ENCODE peak calls at places on chromosomes 6 and 20, in ten cellular contexts. T, X, W, B, Y, J, D, I, U and P are unnamed samples. For H3K4me1, the result is how much of the 10 kb centered on the place peaks cover.

GRCh38 chr6:170243386-170243785 is 47.5 kb downstream of the DLL1 start:
- DNase-seq in T (no peak), X (no peak), W (no peak), B (no peak), Y (no peak), J (no peak), D (no peak), I (no peak), U (no peak), P (no peak)

GRCh38 chr20:37875776-37876175 is 27.2 kb upstream of the VSTM2L start:
- DNase-seq in T (no peak), X (no peak), W (no peak), B (no peak), Y (no peak), J (no peak), D (no peak), I (no peak), U (no peak), P (no peak)

GRCh38 chr6:64945450-64945849 is 761.6 kb downstream of the EYS start:
- DNase-seq in T (no peak), X (no peak), W (no peak), B (no peak), Y (no peak), J (no peak), D (no peak), I (no peak), U (no peak), P (no peak)

GRCh38 chr20:17961600-17961965 is 7.0 kb downstream of the SNX5 start:
- DNase-seq in T (no peak), X (no peak), W (no peak), B (no peak), Y (no peak), J (no peak), D (no peak), I (no peak), U (no peak), P (no peak)

GRCh38 chr6:85756982-85757381 is 114.3 kb upstream of the SYNCRIP start:
- DNase-seq in T (peak), X (peak), W (no peak), B (peak), Y (no peak), J (no peak), D (no peak), I (peak), U (peak), P (no peak)

GRCh38 chr6:3737149-3737830 is 14.2 kb downstream of the PXDC1 start:
- DNase-seq in T (no peak), X (no peak), W (no peak), B (no peak), Y (no peak), J (no peak), D (no peak), I (no peak), U (no peak), P (peak)

GRCh38 chr20:56343861-56344381 is 14.9 kb upstream of the FAM210B start:
- DNase-seq in T (peak), X (no peak), W (no peak), B (peak), Y (peak), J (peak), D (no peak), I (peak), U (no peak), P (peak)

GRCh38 chr6:67909354-67909753 is 725.7 kb upstream of the ADGRB3 start:
- DNase-seq in T (no peak), X (no peak), W (no peak), B (no peak), Y (no peak), J (no peak), D (no peak), I (no peak), U (no peak), P (no peak)

GRCh38 chr20:13771853-13772453 is 12.8 kb downstream of the ESF1 start:
- DNase-seq in T (peak), X (no peak), W (no peak), B (peak), Y (no peak), J (no peak), D (no peak), I (no peak), U (no peak), P (no peak)

GRCh38 chr6:109800771-109801170 is 109.7 kb downstream of the FIG4 start:
- DNase-seq in T (no peak), X (no peak), W (no peak), B (no peak), Y (no peak), J (no peak), D (no peak), I (no peak), U (no peak), P (no peak)

GRCh38 chr6:73314577-73315492 is 39.2 kb downstream of the DPPA5 start:
- DNase-seq in T (no peak), X (no peak), W (no peak), B (peak), Y (no peak), J (no peak), D (no peak), I (no peak), U (no peak), P (no peak)

GRCh38 chr6:2187826-2188225 is 57.6 kb downstream of the GMDS start:
- DNase-seq in T (no peak), X (no peak), W (no peak), B (no peak), Y (no peak), J (no peak), D (no peak), I (no peak), U (no peak), P (no peak)

GRCh38 chr6:71345505-71345904 is 56.9 kb downstream of the OGFRL1 start:
- DNase-seq in T (no peak), X (no peak), W (no peak), B (no peak), Y (no peak), J (no peak), D (no peak), I (no peak), U (no peak), P (no peak)

GRCh38 chr6:85620308-85620707 is 22.4 kb downstream of the SYNCRIP start:
- DNase-seq in T (no peak), X (no peak), W (no peak), B (no peak), Y (no peak), J (no peak), D (no peak), I (no peak), U (no peak), P (no peak)

GRCh38 chr6:153503810-153504209 is 372.7 kb upstream of the RGS17 start:
- DNase-seq in T (no peak), X (no peak), W (no peak), B (peak), Y (no peak), J (no peak), D (no peak), I (peak), U (peak), P (no peak)

GRCh38 chr20:64109831-64110391 is 2.5 kb upstream of the NPBWR2 start:
- DNase-seq in T (no peak), X (no peak), W (no peak), B (peak), Y (no peak), J (no peak), D (no peak), I (no peak), U (no peak), P (peak)

GRCh38 chr6:82976179-82976578 is 89.5 kb downstream of the UBE3D start:
- DNase-seq in T (no peak), X (no peak), W (no peak), B (no peak), Y (no peak), J (no peak), D (no peak), I (no peak), U (no peak), P (no peak)

GRCh38 chr6:19413323-19413722 is 423.8 kb upstream of the ID4 start:
- DNase-seq in T (no peak), X (no peak), W (no peak), B (no peak), Y (no peak), J (no peak), D (no peak), I (no peak), U (peak), P (no peak)

GRCh38 chr20:63313349-63314014 is 20.5 kb downstream of the COL20A1 start:
- DNase-seq in T (no peak), X (no peak), W (no peak), B (no peak), Y (no peak), J (peak), D (no peak), I (no peak), U (no peak), P (no peak)

GRCh38 chr6:18634912-18635311 is 247.8 kb downstream of the RNF144B start:
- DNase-seq in T (no peak), X (no peak), W (no peak), B (no peak), Y (no peak), J (no peak), D (no peak), I (no peak), U (no peak), P (no peak)

GRCh38 chr6:3906191-3907019 is 57.2 kb downstream of the FAM50B start:
- DNase-seq in T (no peak), X (no peak), W (no peak), B (no peak), Y (no peak), J (peak), D (no peak), I (no peak), U (no peak), P (no peak)

GRCh38 chr20:50101900-50102299 is 11.1 kb downstream of the UBE2V1 start:
- DNase-seq in T (no peak), X (no peak), W (no peak), B (no peak), Y (no peak), J (no peak), D (no peak), I (peak), U (no peak), P (no peak)

GRCh38 chr6:41408576-41408975 is 73.2 kb downstream of the NCR2 start:
- DNase-seq in T (no peak), X (no peak), W (no peak), B (peak), Y (no peak), J (no peak), D (no peak), I (no peak), U (no peak), P (no peak)

GRCh38 chr20:44656447-44656846 is 4.9 kb upstream of the ADA start:
- DNase-seq in T (no peak), X (no peak), W (no peak), B (peak), Y (no peak), J (no peak), D (no peak), I (no peak), U (no peak), P (no peak)
- TF ChIP-seq POLR2AphosphoS5 in T (no peak), X (no peak), W (no peak), B (no peak), Y (no peak), J (no peak), D (no peak), I (no peak), U (no peak), P (no peak)

DNA sequence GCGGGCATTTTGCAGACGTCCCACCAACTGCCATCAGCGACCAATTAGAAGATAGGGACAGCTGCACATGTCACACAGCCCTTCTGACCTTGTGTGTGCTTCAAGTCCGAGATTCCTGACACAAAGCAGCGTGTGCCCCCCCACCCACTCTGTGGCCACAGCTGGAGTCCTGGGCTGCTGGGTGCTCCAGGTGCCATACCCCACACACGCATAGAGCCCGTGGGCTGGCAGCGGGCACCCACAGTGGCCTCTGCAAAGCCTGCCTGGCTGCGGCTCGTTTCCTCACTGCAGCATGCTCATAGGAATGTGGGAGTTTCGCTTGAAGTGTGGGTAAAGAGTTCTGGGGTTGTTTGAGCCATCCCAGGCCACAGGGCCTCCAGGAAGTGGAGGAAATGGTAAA is 2.5 kb upstream of the ADRM1 start:
- DNase-seq in T (no peak), X (no peak), W (no peak), B (no peak), Y (no peak), J (no peak), D (no peak), I (no peak), U (no peak), P (no peak)
- H3K4me1 ChIP-seq in T (under half), X (under half), W (under half), B (under half), Y (under half), J (under half), D (under half), I (under half), U (under half), P (under half)

GRCh38 chr20:45391559-45391958 is 13.4 kb upstream of the TP53TG5 start:
- DNase-seq in T (no peak), X (no peak), W (no peak), B (no peak), Y (no peak), J (no peak), D (no peak), I (no peak), U (no peak), P (no peak)

GRCh38 chr20:45395114-45395415 is 13.0 kb upstream of the DBNDD2 start:
- DNase-seq in T (no peak), X (no peak), W (no peak), B (no peak), Y (no peak), J (no peak), D (no peak), I (no peak), U (no peak), P (no peak)

GRCh38 chr20:45390931-45391330 is 12.8 kb upstream of the TP53TG5 start:
- DNase-seq in T (no peak), X (no peak), W (no peak), B (no peak), Y (no peak), J (no peak), D (no peak), I (no peak), U (no peak), P (no peak)

GRCh38 chr20:45392733-45393132 is 14.6 kb upstream of the TP53TG5 start:
- DNase-seq in T (no peak), X (no peak), W (no peak), B (peak), Y (no peak), J (no peak), D (no peak), I (no peak), U (no peak), P (no peak)

GRCh38 chr20:45394221-45395113 is 13.6 kb upstream of the DBNDD2 start:
- DNase-seq in T (no peak), X (no peak), W (no peak), B (no peak), Y (no peak), J (no peak), D (no peak), I (no peak), U (no peak), P (no peak)
- TF ChIP-seq POLR2AphosphoS5 in T (no peak), X (no peak), W (no peak), B (no peak), Y (no peak), J (no peak), D (no peak), I (no peak), U (no peak), P (no peak)

GRCh38 chr6:124009372-124009765 is 205.7 kb downstream of the NKAIN2 start:
- DNase-seq in T (no peak), X (no peak), W (no peak), B (no peak), Y (no peak), J (no peak), D (no peak), I (no peak), U (no peak), P (no peak)
- H3K4me1 ChIP-seq in T (under half), X (under half), W (under half), B (under half), Y (under half), J (under half), D (under half), I (under half), U (under half), P (under half)

GRCh38 chr6:159969921-159970320 is 1.0 kb downstream of the IGF2R start:
- DNase-seq in T (peak), X (no peak), W (no peak), B (peak), Y (no peak), J (no peak), D (peak), I (peak), U (peak), P (peak)
- TF ChIP-seq POLR2AphosphoS5 in T (peak), X (no peak), W (peak), B (no peak), Y (no peak), J (no peak), D (peak), I (peak), U (no peak), P (peak)

GRCh38 chr6:139146317-139146726 is 11.4 kb downstream of the HECA start:
- DNase-seq in T (no peak), X (no peak), W (no peak), B (no peak), Y (no peak), J (no peak), D (no peak), I (no peak), U (no peak), P (no peak)

GRCh38 chr6:139147628-139148027 is 12.7 kb downstream of the HECA start:
- DNase-seq in T (no peak), X (no peak), W (no peak), B (no peak), Y (no peak), J (no peak), D (no peak), I (no peak), U (no peak), P (no peak)

GRCh38 chr6:139145661-139146060 is 10.8 kb downstream of the HECA start:
- DNase-seq in T (no peak), X (no peak), W (no peak), B (no peak), Y (no peak), J (no peak), D (no peak), I (no peak), U (no peak), P (no peak)

GRCh38 chr6:139142267-139142666 is 7.4 kb downstream of the HECA start:
- DNase-seq in T (no peak), X (no peak), W (no peak), B (no peak), Y (no peak), J (no peak), D (no peak), I (no peak), U (no peak), P (no peak)

GRCh38 chr6:139144490-139145085 is 9.7 kb downstream of the HECA start:
- DNase-seq in T (no peak), X (no peak), W (no peak), B (no peak), Y (no peak), J (no peak), D (no peak), I (no peak), U (no peak), P (no peak)
- H3K4me1 ChIP-seq in T (under half), X (under half), W (half or more), B (under half), Y (under half), J (half or more), D (under half), I (under half), U (under half), P (under half)

GRCh38 chr6:63352587-63353281 is 33.0 kb upstream of the LGSN start:
- DNase-seq in T (peak), X (no peak), W (no peak), B (peak), Y (no peak), J (no peak), D (no peak), I (no peak), U (peak), P (peak)
- TF ChIP-seq POLR2AphosphoS5 in T (no peak), X (no peak), W (no peak), B (no peak), Y (no peak), J (no peak), D (no peak), I (no peak), U (no peak), P (no peak)

DNA sequence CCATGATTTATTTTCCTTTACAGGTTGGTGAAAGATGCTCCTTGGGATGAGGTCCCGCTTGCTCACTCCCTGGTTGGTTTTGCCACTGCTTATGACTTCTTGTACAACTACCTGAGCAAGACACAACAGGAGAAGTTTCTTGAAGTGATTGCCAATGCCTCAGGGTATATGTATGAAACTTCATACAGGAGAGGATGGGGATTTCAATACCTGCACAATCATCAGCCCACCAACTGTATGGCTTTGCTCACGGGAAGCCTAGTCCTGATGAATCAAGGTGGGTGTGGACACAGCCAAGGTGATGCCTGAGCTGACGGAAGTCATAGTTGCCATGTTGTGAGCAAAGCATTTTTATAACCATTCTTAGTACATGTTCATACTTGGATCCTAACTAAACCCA is 34.6 kb upstream of the CALHM6 start:
- DNase-seq in T (no peak), X (no peak), W (no peak), B (no peak), Y (no peak), J (no peak), D (no peak), I (no peak), U (no peak), P (no peak)
- H3K4me1 ChIP-seq in T (under half), X (under half), W (under half), B (under half), Y (under half), J (under half), D (under half), I (under half), U (under half), P (under half)

DNA sequence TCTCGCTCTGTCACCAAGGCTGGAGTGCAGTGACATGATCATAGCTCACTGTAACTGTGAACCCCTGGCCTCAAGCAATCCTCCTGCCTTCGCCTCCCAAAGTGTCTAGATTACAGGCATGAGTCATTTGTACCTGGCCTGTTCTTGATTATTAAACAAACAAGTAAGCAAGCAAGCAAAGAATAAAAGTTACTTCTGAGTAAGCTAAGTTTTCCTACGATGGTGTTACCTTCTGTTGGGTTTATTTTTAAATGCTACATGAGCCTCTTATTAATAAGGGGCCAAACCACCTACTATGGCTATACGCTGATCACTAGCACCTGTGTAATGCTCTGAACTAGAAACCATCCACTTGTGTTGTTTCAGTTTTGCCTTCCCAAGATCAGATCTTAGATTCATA is 50.8 kb downstream of the IL22RA2 start:
- DNase-seq in T (no peak), X (no peak), W (no peak), B (no peak), Y (no peak), J (no peak), D (no peak), I (no peak), U (no peak), P (no peak)
- TF ChIP-seq POLR2AphosphoS5 in T (no peak), X (no peak), W (no peak), B (no peak), Y (no peak), J (no peak), D (no peak), I (no peak), U (no peak), P (no peak)

GRCh38 chr6:156804402-156804801 is 27.2 kb downstream of the ARID1B start:
- DNase-seq in T (no peak), X (no peak), W (no peak), B (no peak), Y (no peak), J (no peak), D (no peak), I (no peak), U (no peak), P (no peak)

GRCh38 chr6:156803353-156803752 is 26.2 kb downstream of the ARID1B start:
- DNase-seq in T (no peak), X (no peak), W (no peak), B (no peak), Y (no peak), J (no peak), D (no peak), I (no peak), U (no peak), P (no peak)

GRCh38 chr6:156798091-156798735 is 21.0 kb downstream of the ARID1B start:
- DNase-seq in T (no peak), X (no peak), W (no peak), B (no peak), Y (no peak), J (no peak), D (no peak), I (no peak), U (no peak), P (no peak)

GRCh38 chr6:156796627-156797026 is 19.4 kb downstream of the ARID1B start:
- DNase-seq in T (no peak), X (no peak), W (no peak), B (no peak), Y (no peak), J (no peak), D (no peak), I (no peak), U (no peak), P (no peak)

DNA sequence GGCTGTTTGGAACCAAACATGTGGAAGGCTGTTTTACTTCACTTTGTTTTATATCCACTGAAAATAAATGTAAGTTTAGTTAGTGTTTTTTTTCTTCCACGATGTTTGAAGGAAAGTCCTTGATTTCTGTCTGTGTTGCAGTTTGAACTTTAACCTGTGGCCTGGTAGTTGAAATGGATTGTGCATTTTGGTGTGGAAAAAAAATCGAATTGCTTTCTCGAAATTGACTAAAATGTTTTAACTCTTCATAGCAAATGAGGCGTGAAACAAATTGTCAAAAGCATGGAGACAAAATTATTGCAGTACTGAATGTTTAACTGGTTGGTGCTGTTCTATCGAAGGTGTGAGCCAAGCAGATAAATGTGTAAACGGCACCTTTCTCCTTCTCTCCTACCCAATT is 24.5 kb downstream of the ARID1B start:
- DNase-seq in T (no peak), X (no peak), W (no peak), B (no peak), Y (no peak), J (no peak), D (no peak), I (no peak), U (no peak), P (no peak)
- H3K4me1 ChIP-seq in T (under half), X (under half), W (half or more), B (under half), Y (under half), J (under half), D (under half), I (under half), U (under half), P (under half)